ENCODE peak calls at places on chromosome 21, in seven cellular contexts. K is hepatocyte, X is tibial artery, H is K562, M is AG04450, S is cardiac muscle cell, O is left ventricle myocardium inferior. V is an unnamed sample.

GRCh38 chr21:38619865-38620513 is 121.7 kb upstream of the ERG start:
- DNase-seq in K (no peak), X (peak; percentile 76), H (no peak), M (no peak), S (peak; percentile 91), O (peak; percentile 64), V (peak; percentile 78)

GRCh38 chr21:15027056-15027455 is 37.7 kb downstream of the NRIP1 start:
- DNase-seq in K (no peak), X (no peak), H (no peak), M (no peak), S (no peak), O (no peak), V (no peak)

GRCh38 chr21:43372663-43373386 is 54.1 kb downstream of the SIK1 start:
- DNase-seq in K (no peak), X (no peak), H (no peak), M (no peak), S (no peak), O (no peak), V (no peak)

GRCh38 chr21:26099610-26100219 is 70.9 kb downstream of the APP start:
- DNase-seq in K (no peak), X (no peak), H (peak; percentile 6), M (no peak), S (peak; percentile 77), O (no peak), V (no peak)

GRCh38 chr21:33374080-33374873 is 28.9 kb upstream of the IFNGR2 start:
- DNase-seq in K (peak; percentile 27), X (peak; percentile 49), H (peak; percentile 77), M (no peak), S (peak; percentile 82), O (peak; percentile 52), V (no peak)

GRCh38 chr21:29360799-29361765 is 62.4 kb downstream of the BACH1 start:
- DNase-seq in K (peak; percentile 45), X (no peak), H (no peak), M (no peak), S (no peak), O (no peak), V (no peak)

GRCh38 chr21:39660596-39660995 is 47.9 kb downstream of the B3GALT5 start:
- DNase-seq in K (peak; percentile 79), X (no peak), H (no peak), M (peak; percentile 73), S (peak; percentile 49), O (peak; percentile 45), V (peak; percentile 31)

GRCh38 chr21:15010645-15011044 is 54.2 kb downstream of the NRIP1 start:
- DNase-seq in K (no peak), X (no peak), H (no peak), M (no peak), S (peak; percentile 57), O (no peak), V (no peak)

GRCh38 chr21:41651830-41652229 is 115.0 kb downstream of the RIPK4 start:
- DNase-seq in K (no peak), X (peak; percentile 40), H (no peak), M (no peak), S (no peak), O (no peak), V (no peak)

GRCh38 chr21:41650526-41651145 is 116.2 kb downstream of the RIPK4 start:
- DNase-seq in K (no peak), X (peak; percentile 53), H (no peak), M (no peak), S (no peak), O (no peak), V (no peak)

GRCh38 chr21:41651396-41651795 is 115.5 kb downstream of the RIPK4 start:
- DNase-seq in K (no peak), X (peak; percentile 67), H (no peak), M (no peak), S (no peak), O (no peak), V (no peak)

GRCh38 chr21:41648591-41649031 is 118.2 kb downstream of the RIPK4 start:
- DNase-seq in K (no peak), X (no peak), H (no peak), M (no peak), S (peak; percentile 83), O (no peak), V (no peak)

DNA sequence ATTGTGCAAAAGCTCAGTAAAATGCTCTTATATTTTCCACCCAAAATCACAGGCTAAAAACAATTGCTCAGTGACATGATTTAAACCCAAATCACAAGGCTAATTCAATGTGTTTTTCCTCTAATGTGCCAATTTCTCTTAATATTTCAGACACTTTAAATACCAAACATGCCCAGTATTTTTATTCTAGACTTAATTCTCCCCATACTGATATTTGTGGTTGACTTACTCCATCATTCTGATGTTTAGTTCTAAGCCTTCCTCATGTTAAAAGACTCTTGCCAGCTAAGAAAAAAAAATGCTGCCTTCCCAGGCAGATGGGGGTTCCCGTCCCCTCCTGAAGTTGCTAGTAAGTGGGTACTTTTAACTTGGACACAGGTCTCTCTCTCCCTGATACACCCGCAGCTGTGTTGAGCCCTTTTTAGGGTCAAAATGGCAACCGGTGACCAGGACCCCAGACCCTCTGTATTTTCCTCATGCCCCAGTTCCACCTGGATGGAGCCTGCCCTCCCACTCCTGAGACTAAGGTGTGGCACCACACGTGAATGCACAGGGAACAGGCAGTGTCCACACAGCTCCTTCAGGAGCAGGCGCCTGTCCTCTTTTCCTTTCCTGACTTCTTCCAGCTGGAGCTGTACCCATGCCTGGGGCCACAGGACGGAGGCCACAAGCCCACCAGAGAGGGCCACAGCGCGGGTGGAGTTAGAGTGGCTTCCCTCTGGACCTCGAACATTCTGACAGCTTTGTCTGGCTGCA is 118.9 kb downstream of the RIPK4 start:
- DNase-seq in K (no peak), X (no peak), H (no peak), M (no peak), S (no peak), O (no peak), V (no peak)
- H3K27ac ChIP-seq in K (no peak overlapping the region), X (peak overlapping the region; percentile 42), H (no peak overlapping the region), M (peak overlapping the region; percentile 12), S (no peak overlapping the region), O (no peak overlapping the region), V (no peak overlapping the region)

DNA sequence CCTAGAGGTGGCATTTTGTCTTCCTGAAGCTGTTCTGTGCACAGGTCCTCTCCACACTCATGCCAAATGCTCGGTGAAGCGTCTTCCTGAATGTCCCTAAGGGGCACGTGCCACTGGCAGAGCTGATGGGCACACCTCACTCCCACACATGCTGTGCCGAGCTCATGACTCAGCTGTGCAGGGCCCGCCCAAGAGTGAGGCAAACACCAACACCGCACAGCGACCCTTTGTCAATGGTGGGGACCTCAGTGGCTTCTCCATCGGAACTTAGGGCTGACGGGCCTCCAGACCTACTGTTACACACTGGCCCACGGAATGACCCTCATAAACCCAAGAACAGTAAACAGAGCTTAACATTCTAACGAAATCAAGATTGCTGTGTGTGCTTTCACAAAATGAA is 89.2 kb downstream of the SIM2 start:
- DNase-seq in K (peak; percentile 72), X (no peak), H (no peak), M (no peak), S (peak; percentile 20), O (no peak), V (no peak)
- H3K4me3 ChIP-seq in K (no peak overlapping the region), X (no peak overlapping the region), H (no peak overlapping the region), M (no peak overlapping the region), S (no peak overlapping the region), O (no peak overlapping the region), V (no peak overlapping the region)

GRCh38 chr21:45643021-45643980 is at the start of gene PCBP3:
- DNase-seq in K (peak; percentile 97), X (peak; percentile 89), H (peak; percentile 96), M (peak; percentile 72), S (peak; percentile 99), O (peak; percentile 95), V (peak; percentile 88)
- TF ChIP-seq CTCF in K (no peak), X (no peak), H (no peak), M (no peak), S (no peak), O (no peak), V (no peak)

GRCh38 chr21:37369307-37369854 is 2.8 kb downstream of the DYRK1A start:
- DNase-seq in K (no peak), X (no peak), H (peak; percentile 54), M (no peak), S (no peak), O (no peak), V (no peak)
- H3K27ac ChIP-seq in K (peak overlapping the region; percentile 99), X (peak overlapping the region; percentile 100), H (peak overlapping the region; percentile 97), M (no peak overlapping the region), S (peak overlapping the region; percentile 48), O (peak overlapping the region; percentile 100), V (peak overlapping the region; percentile 100)